ENCODE peak calls at places on chromosomes 7 and 10, in eight cellular contexts. G is uterus, W is A549, Y is mucosa of descending colon, F is Caco-2, U is OCI-LY7, I is GM12878, S is PC-3. B is an unnamed sample.

GRCh38 chr7:79414910-79415309 is 38.6 kb downstream of the MAGI2 start:
- DNase-seq in S (no peak), Y (no peak), F (no peak), W (no peak), I (no peak), U (no peak), G (no peak), B (peak)

GRCh38 chr7:78437118-78437517 is 638.5 kb downstream of the PHTF2 start:
- DNase-seq in S (no peak), I (no peak), Y (no peak), U (no peak), G (no peak), F (no peak), W (no peak), B (peak)

GRCh38 chr10:119867317-119867716 is 5.3 kb downstream of the MCMBP start:
- DNase-seq in I (no peak), W (no peak), F (no peak), Y (no peak), S (no peak), U (no peak), G (no peak), B (no peak)

GRCh38 chr7:117834983-117835664 is 38.1 kb downstream of the CTTNBP2 start:
- DNase-seq in W (no peak), Y (no peak), G (no peak), F (no peak), S (no peak), I (no peak), U (no peak), B (no peak)

GRCh38 chr10:62778125-62778524 is 26.4 kb upstream of the ADO start:
- DNase-seq in U (no peak), G (no peak), I (no peak), S (no peak), F (no peak), W (no peak), Y (no peak), B (no peak)

GRCh38 chr10:50528206-50528605 is 95.5 kb downstream of the SGMS1 start:
- DNase-seq in W (no peak), S (no peak), I (no peak), F (no peak), Y (no peak), G (no peak), U (no peak), B (no peak)

GRCh38 chr10:24097771-24098207 is 111.1 kb upstream of the KIAA1217 start:
- DNase-seq in F (no peak), S (no peak), I (no peak), Y (no peak), W (no peak), G (no peak), U (no peak), B (no peak)

GRCh38 chr10:60394444-60394843 is 4.8 kb upstream of the ANK3 start:
- DNase-seq in S (no peak), F (no peak), G (no peak), W (no peak), U (no peak), Y (no peak), I (no peak), B (no peak)

GRCh38 chr10:30821994-30822692 is 192.6 kb upstream of the LYZL2 start:
- DNase-seq in Y (no peak), I (no peak), U (no peak), G (no peak), F (no peak), W (no peak), S (no peak), B (no peak)

GRCh38 chr10:7563368-7563767 is 103.4 kb downstream of the ITIH5 start:
- DNase-seq in F (no peak), W (no peak), I (no peak), Y (no peak), S (no peak), U (no peak), G (peak), B (peak)

GRCh38 chr7:33868151-33868550 is 37.2 kb upstream of the BMPER start:
- DNase-seq in I (no peak), U (no peak), S (peak), W (no peak), G (no peak), Y (no peak), F (no peak), B (peak)

GRCh38 chr7:95545007-95545615 is 51.2 kb downstream of the PDK4 start:
- DNase-seq in I (no peak), U (no peak), F (no peak), W (peak), G (peak), S (peak), Y (no peak), B (peak)
- TF ChIP-seq CTCF in I (peak), U (peak), F (peak), W (peak), G (peak), S (peak), Y (peak), B (peak)

GRCh38 chr7:236967-237366 is 44.6 kb downstream of the FAM20C start:
- DNase-seq in U (no peak), Y (no peak), F (peak), W (no peak), G (no peak), I (no peak), S (no peak), B (no peak)

GRCh38 chr7:237385-237784 is 45.0 kb downstream of the FAM20C start:
- DNase-seq in G (no peak), W (no peak), S (no peak), Y (no peak), U (no peak), F (no peak), I (no peak), B (no peak)

GRCh38 chr7:241513-241912 is 48.5 kb upstream of the FOXL3 start:
- DNase-seq in S (no peak), I (no peak), G (no peak), Y (no peak), W (no peak), F (no peak), U (no peak), B (no peak)

GRCh38 chr7:240887-241421 is 48.6 kb downstream of the FAM20C start:
- DNase-seq in U (no peak), F (no peak), G (no peak), S (no peak), W (no peak), I (no peak), Y (no peak), B (no peak)

GRCh38 chr7:240128-240676 is 47.8 kb downstream of the FAM20C start:
- DNase-seq in G (no peak), F (no peak), S (no peak), U (no peak), Y (no peak), W (no peak), I (no peak), B (no peak)
- H3K4me3 ChIP-seq in G (no peak), F (no peak), S (no peak), U (no peak), Y (no peak), W (no peak), I (no peak), B (no peak)

DNA sequence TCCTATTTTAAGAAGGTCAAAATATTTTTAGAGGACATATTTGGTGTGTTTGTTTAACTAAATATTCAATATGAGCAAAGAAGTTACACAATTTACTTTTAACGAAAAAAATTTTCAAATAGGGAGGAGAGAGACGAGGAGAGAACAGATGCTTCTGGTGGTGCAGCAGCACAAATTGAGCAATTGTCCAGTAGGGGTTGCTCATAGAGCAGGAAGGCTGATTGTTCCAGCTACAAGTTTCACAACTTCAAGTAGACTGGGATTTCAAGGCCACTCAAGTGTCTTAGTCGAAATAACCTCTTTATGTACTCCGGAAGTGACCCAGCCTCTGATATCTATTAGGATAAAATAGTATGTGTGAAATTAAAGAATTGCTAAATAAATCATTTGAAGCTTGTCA is 197.9 kb downstream of the HDAC9 start:
- DNase-seq in F (no peak), S (peak), G (peak), Y (no peak), U (no peak), I (no peak), W (peak), B (peak)
- TF ChIP-seq CTCF in F (peak), S (peak), G (no peak), Y (no peak), U (peak), I (peak), W (no peak), B (peak)

DNA sequence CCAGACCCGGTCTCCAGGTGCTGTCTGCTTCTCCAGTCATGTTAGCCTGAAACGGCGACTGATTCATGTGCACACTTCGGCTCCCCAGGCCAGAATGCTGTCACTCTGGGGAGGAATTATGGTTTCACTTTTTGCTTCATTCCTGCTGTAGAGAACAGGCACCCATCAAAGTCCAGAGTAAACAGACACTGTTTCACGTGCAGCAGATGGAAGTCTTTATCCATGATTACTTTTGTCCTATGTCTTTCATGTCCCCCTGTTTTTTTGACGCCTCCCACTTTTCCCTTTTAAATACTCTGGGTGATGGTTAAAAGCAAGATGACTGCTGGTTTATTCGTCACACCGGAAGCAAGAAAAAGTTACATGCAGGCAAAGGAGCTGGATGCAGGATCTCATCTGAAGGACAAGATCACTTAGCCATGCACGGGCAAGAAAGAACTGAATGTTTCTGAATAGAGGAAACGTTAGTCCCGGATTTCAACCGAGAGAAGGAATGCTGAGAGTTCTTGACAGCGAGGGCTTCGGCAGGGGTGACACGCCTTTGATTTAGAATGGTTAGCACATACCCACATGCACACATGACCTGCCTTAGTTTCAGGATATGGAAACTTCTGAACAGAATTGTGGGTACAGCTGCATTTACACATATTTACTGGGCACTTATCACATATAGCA is 250.0 kb upstream of the KLF6 start:
- DNase-seq in S (no peak), W (no peak), G (no peak), Y (peak), I (no peak), U (no peak), F (no peak), B (peak)
- H3K4me3 ChIP-seq in S (no peak), W (no peak), G (peak), Y (no peak), I (no peak), U (no peak), F (no peak), B (no peak)

DNA sequence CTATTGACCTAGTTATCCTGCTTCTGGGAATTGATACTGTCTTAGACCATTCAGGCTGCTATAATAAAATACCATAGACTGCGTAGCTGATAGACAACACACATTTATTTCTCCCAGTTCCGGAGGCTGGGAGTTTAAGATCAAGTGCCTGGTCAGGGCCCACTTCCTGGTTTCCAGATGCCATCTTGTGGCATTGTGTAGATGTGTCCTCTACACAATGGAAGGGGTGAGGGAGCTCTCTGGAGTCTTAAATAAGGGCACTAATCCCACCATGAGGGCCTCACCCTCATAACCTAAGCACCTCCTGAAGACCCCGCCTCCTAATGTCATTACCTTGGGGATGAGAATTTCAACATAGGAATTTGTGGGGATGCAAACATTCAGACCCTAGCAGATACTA is 62.4 kb downstream of the SLC35B4 start:
- DNase-seq in F (no peak), G (no peak), U (peak), S (peak), W (peak), Y (no peak), I (no peak), B (peak)
- TF ChIP-seq CTCF in F (no peak), G (no peak), U (peak), S (peak), W (peak), Y (no peak), I (peak), B (peak)

GRCh38 chr7:54541941-54542618 is at the start of gene VSTM2A:
- DNase-seq in Y (no peak), I (no peak), G (no peak), F (no peak), W (no peak), U (no peak), S (no peak), B (no peak)

GRCh38 chr7:54542920-54543539 is 855 bp downstream of the VSTM2A start:
- DNase-seq in F (no peak), I (no peak), G (no peak), U (no peak), W (no peak), S (peak), Y (no peak), B (peak)

DNA sequence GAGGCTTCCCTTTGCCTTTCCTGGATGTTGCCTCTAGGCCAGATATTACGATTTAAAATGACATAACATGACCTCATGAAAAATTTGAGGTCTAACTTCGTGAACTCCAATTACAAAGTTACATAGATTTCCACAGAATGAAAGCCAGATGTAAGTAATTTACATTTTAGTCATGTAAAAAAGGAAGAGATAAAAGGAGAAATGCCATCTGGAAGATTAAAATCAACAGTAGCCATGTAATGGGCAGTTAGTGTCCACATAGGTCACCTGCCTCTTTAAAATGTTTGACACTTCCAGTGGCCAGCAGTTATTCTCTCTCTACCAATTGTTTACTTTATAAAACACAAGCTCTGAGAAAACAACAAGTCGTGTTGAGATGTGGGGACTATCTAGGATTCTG is 4.1 kb upstream of the VSTM2A start:
- DNase-seq in F (no peak), S (no peak), W (no peak), Y (no peak), U (no peak), G (no peak), I (no peak), B (no peak)
- H3K4me3 ChIP-seq in F (no peak), S (no peak), W (no peak), Y (no peak), U (no peak), G (no peak), I (no peak), B (no peak)

DNA sequence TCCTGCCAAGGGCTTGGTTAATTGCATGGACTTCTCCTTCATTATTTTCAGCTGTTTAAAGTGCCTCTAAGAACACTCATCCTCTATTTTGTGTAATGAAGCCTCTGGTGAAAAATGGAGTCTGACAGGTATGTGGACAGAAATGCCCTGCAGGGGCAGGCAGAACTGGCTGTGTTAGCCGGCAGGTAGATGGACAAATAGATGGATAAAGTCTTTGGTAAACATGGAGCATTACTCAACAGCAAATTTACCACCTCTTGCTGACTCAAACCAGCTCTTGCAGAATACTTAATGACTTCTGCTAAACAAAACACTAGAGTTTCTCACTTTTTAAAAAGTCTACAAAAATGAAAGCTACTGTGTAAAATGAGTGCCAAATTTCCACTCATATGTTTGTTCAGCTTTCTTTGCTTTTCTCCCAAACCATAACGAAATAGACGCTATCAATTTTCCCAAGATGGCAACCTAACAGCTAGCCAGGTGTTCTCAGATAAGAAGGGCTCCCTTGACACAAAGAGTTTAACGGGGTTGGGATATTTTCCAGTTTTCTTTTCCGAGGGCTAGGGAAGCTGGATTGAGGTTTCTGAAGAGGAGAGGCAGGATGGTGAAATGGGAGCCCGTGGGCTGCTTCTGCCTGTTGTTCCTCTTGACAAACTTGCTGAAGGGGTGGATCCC is 71.9 kb upstream of the HABP2 start:
- DNase-seq in U (no peak), W (no peak), I (no peak), S (peak), G (no peak), Y (no peak), F (no peak), B (no peak)
- TF ChIP-seq CTCF in U (no peak), W (no peak), I (no peak), S (no peak), G (no peak), Y (no peak), F (no peak), B (no peak)

GRCh38 chr7:142812437-142813215 is 41.9 kb downstream of the PRSS2 start:
- DNase-seq in F (no peak), I (no peak), S (peak), W (no peak), G (no peak), Y (no peak), U (peak), B (no peak)
- H3K4me3 ChIP-seq in F (no peak), I (no peak), S (peak), W (no peak), G (no peak), Y (no peak), U (no peak), B (no peak)

GRCh38 chr7:47328392-47329319 is 253.3 kb downstream of the TNS3 start:
- DNase-seq in S (no peak), F (no peak), Y (no peak), W (no peak), U (no peak), G (no peak), I (no peak), B (no peak)

GRCh38 chr7:47329320-47329926 is 252.5 kb downstream of the TNS3 start:
- DNase-seq in S (no peak), I (no peak), F (no peak), G (no peak), U (no peak), Y (no peak), W (no peak), B (no peak)

GRCh38 chr7:47330561-47331178 is 251.2 kb downstream of the TNS3 start:
- DNase-seq in S (no peak), W (no peak), U (no peak), F (no peak), I (no peak), Y (no peak), G (no peak), B (no peak)

GRCh38 chr7:47331179-47331565 is 250.7 kb downstream of the TNS3 start:
- DNase-seq in G (no peak), W (no peak), U (no peak), I (no peak), S (no peak), Y (no peak), F (no peak), B (no peak)

DNA sequence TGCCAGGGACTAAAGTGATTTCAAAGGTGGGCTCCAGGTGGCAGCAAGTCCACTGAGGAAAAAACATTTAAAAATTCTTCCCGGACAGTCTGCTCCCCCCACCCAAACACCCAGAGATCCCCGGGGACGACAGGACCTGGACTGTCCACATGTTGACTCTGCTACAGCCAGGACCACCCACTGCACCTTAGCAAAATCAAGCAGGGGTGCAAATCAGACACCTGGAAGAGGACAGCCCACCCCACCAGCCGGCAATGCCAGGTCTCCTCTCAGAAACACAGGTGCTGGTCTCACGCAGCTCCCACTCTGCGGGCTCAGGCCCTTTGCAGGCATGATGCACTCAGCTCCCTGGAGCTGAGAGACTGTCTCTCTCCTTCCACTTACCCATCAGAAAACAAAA is 251.9 kb downstream of the TNS3 start:
- DNase-seq in U (no peak), F (no peak), I (no peak), G (no peak), W (no peak), S (no peak), Y (no peak), B (no peak)
- TF ChIP-seq CTCF in U (no peak), F (no peak), I (no peak), G (no peak), W (no peak), S (no peak), Y (no peak), B (no peak)

B was measured in fibroblast of mammary gland.